ENCODE peak calls at places on chromosomes 16 and 17, in five cellular contexts. G, V, D, X and P are unnamed samples.

GRCh38 chr16:7688811-7689210 is 356.2 kb downstream of the RBFOX1 start:
- DNase-seq in G (no peak), X (no peak), V (no peak), D (no peak), P (no peak)

GRCh38 chr17:27549251-27549919 is 81.6 kb upstream of the LGALS9 start:
- DNase-seq in X (no peak), V (no peak), G (peak), D (peak), P (no peak)

GRCh38 chr17:8155341-8156173 is 3.4 kb upstream of the PER1 start:
- DNase-seq in X (no peak), G (peak), D (peak), V (no peak), P (no peak)

GRCh38 chr17:68509151-68510057 is 2.8 kb upstream of the PRKAR1A start:
- DNase-seq in G (no peak), V (no peak), D (peak), X (no peak), P (no peak)

GRCh38 chr17:51487947-51488346 is 227.6 kb downstream of the UTP18 start:
- DNase-seq in X (no peak), D (no peak), G (no peak), V (no peak), P (no peak)

GRCh38 chr17:17254026-17254425 is 17.1 kb upstream of the FLCN start:
- DNase-seq in G (no peak), D (no peak), V (no peak), X (no peak), P (no peak)

GRCh38 chr16:74931445-74931844 is 53.5 kb downstream of the WDR59 start:
- DNase-seq in V (no peak), D (no peak), G (no peak), X (no peak), P (no peak)

GRCh38 chr17:6485646-6486412 is 41.6 kb downstream of the PIMREG start:
- DNase-seq in G (no peak), V (no peak), D (no peak), X (no peak), P (no peak)

GRCh38 chr17:41773190-41773588 is 13.3 kb downstream of the JUP start:
- DNase-seq in X (no peak), V (peak), G (peak), D (no peak), P (no peak)

GRCh38 chr17:39663340-39663687 is 1.8 kb upstream of the TCAP start:
- DNase-seq in D (no peak), V (no peak), X (no peak), G (no peak), P (no peak)

GRCh38 chr17:35731239-35731931 is at the start of gene RASL10B:
- DNase-seq in G (peak), X (no peak), D (peak), V (no peak), P (no peak)

GRCh38 chr17:52235416-52235960 is 77.0 kb upstream of the CA10 start:
- DNase-seq in G (no peak), D (no peak), X (no peak), V (no peak), P (no peak)

GRCh38 chr16:24838554-24839266 is 7.1 kb upstream of the SLC5A11 start:
- DNase-seq in V (no peak), X (no peak), G (no peak), D (no peak), P (peak)

GRCh38 chr16:14455577-14455976 is 174.5 kb downstream of the PARN start:
- DNase-seq in G (no peak), V (no peak), D (no peak), X (no peak), P (no peak)

DNA sequence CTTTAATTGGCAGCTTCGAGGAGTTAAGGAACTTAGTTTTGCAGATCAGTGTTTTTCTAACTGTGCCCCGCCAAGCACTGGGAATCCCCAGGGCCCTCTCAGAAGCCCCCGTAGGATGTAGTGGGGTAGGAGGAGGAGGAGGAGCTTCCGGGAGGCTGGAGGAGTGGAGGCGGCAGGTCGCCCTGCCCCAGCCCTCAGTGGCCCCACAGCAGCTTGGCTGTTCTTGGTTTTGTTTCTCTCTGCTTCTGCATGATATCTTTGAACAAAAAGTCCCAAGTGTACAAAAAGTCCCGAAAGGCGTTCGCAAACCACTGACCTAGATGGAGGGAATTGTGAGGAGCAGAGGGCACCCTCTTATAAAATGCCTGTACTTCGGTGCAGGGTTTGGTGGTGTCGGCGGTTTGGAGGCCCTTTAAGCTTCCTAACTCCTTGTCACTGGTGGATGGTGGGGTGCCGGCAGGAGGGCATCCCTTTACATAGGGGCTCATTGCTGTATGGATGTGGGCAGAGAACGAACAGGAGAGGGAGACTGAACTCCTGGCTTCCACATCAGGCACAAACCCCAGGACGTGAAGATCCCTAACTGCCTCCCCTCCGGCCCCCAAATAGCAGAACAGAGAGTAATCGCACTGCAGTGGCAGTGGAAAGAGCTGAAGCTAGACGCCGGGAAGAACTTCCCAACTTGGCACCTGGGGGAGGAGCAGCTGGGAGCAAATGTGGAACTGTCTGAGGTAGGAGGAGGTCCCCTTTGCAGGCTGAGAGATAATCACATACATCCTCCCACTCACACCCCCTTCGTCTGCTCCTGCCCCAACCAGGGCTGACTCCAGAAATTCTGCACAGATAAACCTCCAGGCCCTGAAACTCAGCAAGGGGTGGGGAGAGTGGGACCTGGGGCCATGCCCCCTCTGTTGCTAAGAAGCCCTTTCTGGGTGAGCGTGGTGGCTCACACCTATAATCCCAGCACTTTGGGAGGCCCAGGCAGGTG is 20.1 kb downstream of the EPOP start:
- DNase-seq in D (no peak), X (peak), V (no peak), G (no peak), P (no peak)
- H3K4me3 ChIP-seq in D (no peak), X (peak), V (no peak), G (no peak), P (no peak)

DNA sequence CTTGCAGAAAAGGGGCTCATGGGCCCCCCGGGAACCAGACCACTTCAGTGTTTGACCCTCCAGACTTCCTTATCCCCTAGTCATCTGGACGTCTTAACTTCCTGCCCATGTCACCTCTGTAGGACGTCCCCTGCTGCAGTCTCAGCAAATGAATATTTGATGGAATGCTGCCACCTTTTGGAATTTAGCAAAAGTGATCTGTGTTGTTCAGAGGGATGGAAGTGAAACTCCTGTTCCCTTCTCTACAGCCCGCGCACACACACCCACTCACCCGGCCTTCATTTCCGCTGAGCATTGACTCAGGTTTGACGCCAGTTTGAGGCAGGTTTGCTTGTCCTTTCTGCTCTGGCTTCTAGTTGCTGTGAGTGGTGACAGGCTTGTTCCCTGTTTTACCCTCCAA is 507.2 kb upstream of the EEF2KMT start:
- DNase-seq in X (no peak), D (no peak), G (no peak), V (no peak), P (no peak)
- TF ChIP-seq CTCF in X (no peak), D (no peak), G (no peak), V (no peak), P (no peak)

DNA sequence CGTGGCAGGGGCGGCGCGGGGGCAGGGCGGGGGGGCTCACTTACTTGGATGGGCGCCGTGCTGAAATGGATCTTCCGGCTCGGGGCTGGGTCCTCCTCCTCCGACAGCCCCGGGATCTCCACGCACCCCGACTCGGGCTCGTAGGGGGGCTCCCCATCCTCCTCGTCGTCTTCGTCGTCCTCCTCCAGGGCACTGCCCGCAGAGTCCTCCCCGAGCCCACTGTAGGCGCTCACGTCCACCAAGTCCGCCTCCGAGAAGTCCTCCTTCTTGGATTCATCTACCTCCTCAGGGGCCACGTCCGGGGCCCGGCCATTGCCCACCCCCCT is 1.4 kb downstream of the PPP1R9B start:
- DNase-seq in G (no peak), D (peak), X (no peak), V (no peak), P (no peak)
- H3K4me3 ChIP-seq in G (peak), D (peak), X (peak), V (peak), P (peak)

GRCh38 chr16:67888311-67888710 is 3.6 kb downstream of the NRN1L start:
- DNase-seq in V (no peak), X (no peak), D (no peak), G (no peak), P (no peak)

GRCh38 chr16:67892375-67892774 is 679 bp upstream of the PSKH1 start:
- DNase-seq in V (no peak), G (no peak), X (no peak), D (no peak), P (no peak)

GRCh38 chr16:67893791-67894399 is 841 bp downstream of the PSKH1 start:
- DNase-seq in V (no peak), D (no peak), G (no peak), X (no peak), P (no peak)

GRCh38 chr16:67897231-67897630 is 4.2 kb downstream of the PSKH1 start:
- DNase-seq in D (no peak), V (no peak), X (no peak), G (no peak), P (peak)

DNA sequence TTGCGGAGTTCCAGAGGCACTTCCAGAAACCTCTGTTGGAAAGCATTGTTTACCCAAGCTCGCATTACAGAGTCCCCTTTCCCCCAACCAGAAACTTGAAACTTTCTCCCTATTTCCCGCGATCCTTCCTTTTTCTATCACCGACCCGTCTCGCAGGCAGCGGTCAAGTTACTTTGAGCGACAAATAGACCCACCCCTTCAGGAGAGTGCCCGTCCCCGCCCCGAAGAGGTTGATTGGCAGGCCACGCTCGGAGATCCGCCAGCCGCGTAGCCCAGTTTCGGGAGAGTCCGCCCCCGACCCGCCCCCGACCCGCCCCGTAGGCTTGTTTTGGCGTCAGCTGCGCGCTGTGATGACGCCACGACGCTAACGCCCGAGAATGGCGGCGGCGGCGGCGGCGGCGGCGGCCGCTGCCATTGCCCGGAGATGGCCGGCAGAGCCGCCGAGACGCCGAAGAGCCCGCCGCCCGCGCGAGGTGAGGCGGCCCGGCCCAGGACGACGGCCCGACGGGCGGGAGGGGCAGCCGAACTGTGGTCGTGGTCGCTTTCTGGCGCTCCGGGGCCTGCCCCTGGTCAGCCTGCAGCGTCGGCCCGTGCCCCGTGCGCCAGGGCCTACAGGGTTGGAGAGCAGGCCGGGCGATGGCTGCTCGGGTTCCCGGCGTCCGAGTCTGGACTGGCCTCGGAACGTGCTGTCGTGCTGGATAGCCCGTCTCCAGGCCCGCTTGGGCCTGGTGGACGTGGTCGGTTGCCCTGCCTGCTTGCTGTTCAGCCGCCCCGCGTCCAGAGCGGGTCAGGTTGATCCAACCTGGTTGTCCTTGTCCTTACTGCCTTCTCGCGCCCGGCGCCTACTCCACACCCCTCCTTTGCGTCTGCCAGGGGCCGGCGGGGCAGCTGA is at the start of gene PSKH1:
- DNase-seq in V (peak), D (peak), G (peak), X (peak), P (peak)
- TF ChIP-seq CTCF in V (no peak), D (no peak), G (no peak), X (no peak), P (no peak)

GRCh38 chr17:45839442-45839841 is 5.2 kb upstream of the SPPL2C start:
- DNase-seq in X (no peak), G (no peak), D (no peak), V (no peak), P (no peak)
- H3K4me3 ChIP-seq in X (no peak), G (no peak), D (no peak), V (no peak), P (no peak)